ENCODE peak calls at places on chromosome 22, in ten cellular contexts. B is globus pallidus; D is stimulated activated CD8-positive, alpha-beta memory T cell treated with anti-CD3 and anti-CD28 coated beads, Interleukin-4, amount 100 ng/mL, for 1 hour; K is activated T-cell treated with anti-CD3 and anti-CD28 coated beads for 1 hour; F is Ammon's horn; S is adrenal gland; J is NCI-H1105 treated with DMSO at 0.1 percent for 48 hours; Z is T-cell; Y is HFFc6; W is iPS-NIHi11. C is an unnamed sample.

GRCh38 chr22:46010951-46011626 is 34.1 kb upstream of the WNT7B start:
- DNase-seq in B (peak; percentile 90), F (peak; percentile 86), J (no peak), Z (no peak), D (no peak), Y (no peak), K (no peak), S (no peak), W (no peak), C (no peak)

GRCh38 chr22:37633693-37634504 is 5.6 kb upstream of the SH3BP1 start:
- DNase-seq in Z (peak; percentile 58), Y (peak; percentile 66), F (peak; percentile 91), K (peak; percentile 35), W (peak; percentile 81), S (peak; percentile 69), D (peak; percentile 35), J (no peak), B (peak; percentile 80), C (peak; percentile 90)

GRCh38 chr22:20656902-20657836 is 116.7 kb upstream of the SERPIND1 start:
- DNase-seq in J (no peak), F (no peak), Z (no peak), W (no peak), K (no peak), S (no peak), B (no peak), Y (no peak), D (no peak), C (no peak)

GRCh38 chr22:43100223-43100622 is 10.3 kb upstream of the BIK start:
- DNase-seq in B (no peak), Y (no peak), F (no peak), K (no peak), Z (no peak), S (no peak), J (no peak), W (no peak), D (no peak), C (no peak)

GRCh38 chr22:32324505-32325415 is 32.9 kb upstream of the RFPL3 start:
- DNase-seq in J (no peak), F (no peak), D (no peak), B (no peak), S (no peak), W (no peak), Y (no peak), K (no peak), Z (no peak), C (no peak)

GRCh38 chr22:24148586-24148985 is 32.7 kb upstream of the SUSD2 start:
- DNase-seq in W (no peak), Y (no peak), S (no peak), B (no peak), Z (no peak), J (no peak), D (no peak), K (no peak), F (no peak), C (no peak)

GRCh38 chr22:45009881-45010531 is at the start of gene PHF21B:
- DNase-seq in S (peak; percentile 71), K (no peak), D (no peak), F (peak; percentile 52), J (peak; percentile 67), W (peak; percentile 91), B (peak; percentile 49), Y (no peak), Z (no peak), C (peak; percentile 26)

GRCh38 chr22:35835998-35836691 is 118.5 kb downstream of the APOL5 start:
- DNase-seq in J (peak; percentile 93), Z (no peak), K (no peak), W (peak; percentile 85), D (no peak), F (peak; percentile 65), B (peak; percentile 45), S (peak; percentile 41), Y (peak; percentile 81), C (peak; percentile 79)